ENCODE peak calls at places on chromosomes 11 and 22, in seven cellular contexts. E is HCT116, J is K562, R is SK-N-SH, Y is GM12878, T is H1, W is HepG2. N is an unnamed sample.

GRCh38 chr11:70883973-70884688 is 368.2 kb downstream of the SHANK2 start:
- DNase-seq in E (no peak), T (no peak), W (no peak), R (no peak), Y (no peak), J (no peak), N (no peak)

GRCh38 chr22:29041408-29041807 is 20.2 kb downstream of the C22orf31 start:
- DNase-seq in Y (no peak), E (no peak), J (no peak), T (no peak), R (no peak), W (no peak), N (no peak)

GRCh38 chr11:62712413-62712812 is 4.9 kb downstream of the GNG3 start:
- DNase-seq in J (no peak), Y (no peak), W (no peak), E (no peak), R (no peak), T (no peak), N (no peak)

GRCh38 chr11:13224324-13224723 is 53.3 kb upstream of the BMAL1 start:
- DNase-seq in W (no peak), R (no peak), J (no peak), Y (no peak), E (no peak), T (no peak), N (no peak)

GRCh38 chr22:47740109-47740805 is 977.8 kb downstream of the TBC1D22A start:
- DNase-seq in T (no peak), W (no peak), E (no peak), Y (no peak), R (no peak), J (no peak), N (no peak)

GRCh38 chr11:106763516-106763915 is 254.8 kb downstream of the GUCY1A2 start:
- DNase-seq in J (no peak), E (no peak), W (no peak), Y (no peak), R (no peak), T (no peak), N (no peak)

GRCh38 chr11:33933607-33934006 is 41.7 kb upstream of the LMO2 start:
- DNase-seq in E (no peak), J (no peak), W (no peak), T (no peak), Y (no peak), R (no peak), N (no peak)

GRCh38 chr11:6229911-6230310 is 4.5 kb downstream of the FHIP1B start:
- DNase-seq in R (no peak), E (no peak), W (peak), T (no peak), J (no peak), Y (no peak), N (no peak)

GRCh38 chr11:125872138-125872491 is 15.4 kb upstream of the HYLS1 start:
- DNase-seq in Y (no peak), E (no peak), W (no peak), T (no peak), J (no peak), R (no peak), N (no peak)

GRCh38 chr11:84969103-84969502 is 658.0 kb downstream of the DLG2 start:
- DNase-seq in T (no peak), W (no peak), J (no peak), E (no peak), Y (no peak), R (no peak), N (no peak)

GRCh38 chr11:117356126-117356761 is 28.6 kb downstream of the CEP164 start:
- DNase-seq in R (no peak), Y (no peak), E (no peak), T (no peak), W (no peak), J (no peak), N (peak)

GRCh38 chr11:132976115-132976514 is 556.2 kb downstream of the OPCML start:
- DNase-seq in Y (no peak), W (no peak), R (no peak), E (no peak), T (no peak), J (no peak), N (no peak)

GRCh38 chr11:61693897-61694840 is 14.0 kb downstream of the DAGLA start:
- DNase-seq in E (no peak), Y (no peak), R (no peak), W (peak), J (no peak), T (no peak), N (no peak)

GRCh38 chr11:75431533-75432525 is 1.2 kb downstream of the KLHL35 start:
- DNase-seq in R (peak), J (peak), T (no peak), E (no peak), W (no peak), Y (no peak), N (peak)

GRCh38 chr22:38097557-38098409 is 12.7 kb downstream of the BAIAP2L2 start:
- DNase-seq in W (no peak), J (peak), R (no peak), Y (no peak), E (peak), T (no peak), N (no peak)

GRCh38 chr11:122162095-122162494 is 46.1 kb upstream of the BLID start:
- DNase-seq in E (no peak), Y (no peak), T (no peak), W (no peak), R (no peak), J (no peak), N (no peak)

GRCh38 chr11:14645247-14645912 is 1.8 kb downstream of the PDE3B start:
- DNase-seq in R (peak), W (peak), Y (no peak), J (no peak), T (no peak), E (no peak), N (no peak)

GRCh38 chr11:87443707-87444106 is 406.0 kb downstream of the TMEM135 start:
- DNase-seq in W (no peak), R (no peak), T (no peak), J (no peak), Y (no peak), E (no peak), N (no peak)

GRCh38 chr11:7924526-7924925 is 6.5 kb downstream of the OR10A6 start:
- DNase-seq in E (no peak), Y (no peak), R (no peak), T (no peak), W (peak), J (no peak), N (no peak)

GRCh38 chr11:59957094-59957493 is 6.7 kb upstream of the OOSP4A start:
- DNase-seq in E (no peak), T (no peak), R (no peak), Y (no peak), W (no peak), J (peak), N (no peak)

GRCh38 chr11:15406952-15407351 is 292.2 kb downstream of the INSC start:
- DNase-seq in W (no peak), J (no peak), R (no peak), E (no peak), T (no peak), Y (no peak), N (no peak)

GRCh38 chr11:34899633-34900016 is 16.6 kb downstream of the APIP start:
- DNase-seq in E (no peak), T (no peak), R (no peak), W (no peak), Y (no peak), J (no peak), N (no peak)

GRCh38 chr11:32870676-32871075 is 21.9 kb upstream of the QSER1 start:
- DNase-seq in E (no peak), Y (no peak), R (peak), T (no peak), J (peak), W (no peak), N (peak)

GRCh38 chr11:15711311-15711710 is 596.6 kb downstream of the INSC start:
- DNase-seq in W (no peak), Y (no peak), E (no peak), R (no peak), T (peak), J (no peak), N (no peak)

GRCh38 chr11:76835928-76836612 is 24.6 kb upstream of the ACER3 start:
- DNase-seq in J (no peak), T (no peak), R (no peak), E (no peak), Y (no peak), W (no peak), N (no peak)

GRCh38 chr11:125329786-125330185 is 165.2 kb downstream of the PKNOX2 start:
- DNase-seq in J (no peak), T (no peak), Y (no peak), R (no peak), W (no peak), E (no peak), N (no peak)

GRCh38 chr11:34344410-34345011 is 13.3 kb downstream of the ABTB2 start:
- DNase-seq in W (no peak), Y (no peak), J (no peak), E (peak), T (no peak), R (no peak), N (no peak)

GRCh38 chr11:57438345-57439280 is 11.7 kb upstream of the SLC43A3 start:
- DNase-seq in E (no peak), Y (no peak), J (no peak), W (peak), T (no peak), R (no peak), N (no peak)

GRCh38 chr11:124897681-124898680 is at the start of gene ROBO4:
- DNase-seq in Y (no peak), W (peak), T (no peak), R (peak), J (no peak), E (peak), N (no peak)

GRCh38 chr22:42958937-42959336 is 56.0 kb downstream of the PACSIN2 start:
- DNase-seq in E (no peak), T (no peak), W (no peak), Y (no peak), R (no peak), J (no peak), N (no peak)

GRCh38 chr22:42961815-42962214 is 53.1 kb downstream of the PACSIN2 start:
- DNase-seq in E (no peak), W (no peak), R (no peak), J (no peak), T (no peak), Y (no peak), N (no peak)

GRCh38 chr22:42957958-42958357 is 57.0 kb downstream of the PACSIN2 start:
- DNase-seq in T (no peak), W (no peak), J (no peak), Y (no peak), R (no peak), E (no peak), N (no peak)

GRCh38 chr22:42959472-42960145 is 55.3 kb downstream of the PACSIN2 start:
- DNase-seq in J (peak), W (peak), T (no peak), R (peak), E (no peak), Y (no peak), N (no peak)

GRCh38 chr22:42960146-42960509 is 54.8 kb downstream of the PACSIN2 start:
- DNase-seq in R (no peak), W (peak), E (no peak), Y (no peak), J (no peak), T (no peak), N (no peak)
- TF ChIP-seq JUND in R (no peak), W (no peak), E (no peak), Y (no peak), J (no peak), T (no peak), N (no peak)

DNA sequence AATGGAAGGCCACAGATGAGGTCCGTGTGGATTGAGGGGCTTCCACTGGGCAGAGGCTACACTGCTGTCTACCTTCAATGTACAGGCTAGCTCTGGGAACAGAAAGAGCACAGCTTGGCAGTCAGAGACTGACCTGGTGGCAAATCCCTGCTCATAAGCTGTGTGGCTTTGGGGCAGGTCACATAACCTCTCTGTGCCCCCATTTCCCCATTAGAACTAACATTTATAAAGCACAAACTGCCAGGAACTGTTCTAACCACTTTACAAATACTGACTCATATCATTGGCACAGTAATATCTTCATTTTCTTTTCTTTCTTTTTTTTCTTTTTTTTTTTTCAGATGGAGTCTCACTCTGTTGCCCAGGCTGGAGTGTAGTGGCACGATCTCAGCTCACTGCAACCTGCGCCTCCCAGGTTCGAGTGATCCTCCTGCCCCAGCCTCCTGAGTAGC is 3.1 kb downstream of the FOSL1 start:
- DNase-seq in T (no peak), J (no peak), W (no peak), R (no peak), E (no peak), Y (no peak), N (no peak)
- TF ChIP-seq JUND in T (no peak), J (no peak), W (no peak), R (no peak), E (no peak), Y (no peak), N (no peak)

GRCh38 chr22:49303061-49303735 is 524.5 kb downstream of the BRD1 start:
- DNase-seq in Y (no peak), W (no peak), E (no peak), J (no peak), R (no peak), T (no peak), N (no peak)
- TF ChIP-seq JUND in Y (no peak), W (no peak), E (no peak), J (no peak), R (no peak), T (no peak), N (no peak)

DNA sequence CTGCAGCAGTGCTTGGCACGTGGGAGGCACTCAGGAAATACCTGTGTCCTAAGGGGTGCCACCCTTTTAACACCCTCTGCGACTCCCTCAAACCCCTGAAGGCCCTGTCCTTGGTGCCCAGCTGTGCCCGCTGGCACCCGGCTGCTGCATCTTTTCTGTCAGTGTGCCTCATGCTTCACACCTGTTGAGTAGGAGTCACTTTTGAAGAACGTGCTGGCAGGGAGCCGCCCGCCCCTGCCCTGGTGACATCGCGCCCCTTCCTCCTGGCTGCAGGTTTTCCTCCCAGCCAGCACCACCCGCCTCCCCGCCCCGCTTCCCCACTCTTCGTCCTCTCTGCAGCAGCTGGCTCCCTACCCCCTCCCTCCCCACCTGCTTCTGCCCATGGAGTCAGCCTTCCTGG is 17.8 kb downstream of the FRMD8 start:
- DNase-seq in W (no peak), J (no peak), T (no peak), E (no peak), R (no peak), Y (no peak), N (no peak)
- TF ChIP-seq JUND in W (no peak), J (no peak), T (no peak), E (no peak), R (no peak), Y (no peak), N (no peak)

GRCh38 chr11:2347449-2347848 is 29.7 kb upstream of the CD81 start:
- DNase-seq in R (no peak), W (peak), T (no peak), E (no peak), J (no peak), Y (no peak), N (no peak)

GRCh38 chr11:2346014-2346413 is 31.1 kb upstream of the CD81 start:
- DNase-seq in J (no peak), T (no peak), W (no peak), Y (no peak), R (no peak), E (no peak), N (no peak)

GRCh38 chr11:2351701-2352100 is 25.4 kb upstream of the CD81 start:
- DNase-seq in E (no peak), T (no peak), W (no peak), R (no peak), J (no peak), Y (no peak), N (no peak)

GRCh38 chr11:2346586-2347335 is 30.3 kb upstream of the CD81 start:
- DNase-seq in T (no peak), W (no peak), E (no peak), J (no peak), Y (no peak), R (no peak), N (no peak)

DNA sequence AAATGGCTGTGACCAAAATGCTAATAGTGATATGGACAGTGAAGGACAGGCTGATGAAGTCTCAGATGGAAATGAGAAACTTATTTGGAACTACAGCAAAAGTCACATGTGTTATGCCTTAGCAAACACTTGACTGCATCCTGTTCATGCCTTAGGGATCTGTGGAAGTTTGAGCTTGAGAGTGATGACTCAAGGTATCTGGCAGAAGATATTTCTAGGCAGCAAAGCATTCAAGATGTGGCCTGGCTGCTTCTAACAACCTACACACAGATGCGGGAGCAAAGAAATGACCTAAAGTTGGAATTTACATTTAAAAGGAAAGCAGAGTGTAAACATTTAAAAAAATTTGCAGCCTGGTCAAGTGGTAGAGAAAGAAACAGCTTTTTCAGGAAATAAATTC is 28.1 kb upstream of the CD81 start:
- DNase-seq in Y (no peak), J (no peak), E (no peak), W (no peak), T (no peak), R (no peak), N (no peak)
- TF ChIP-seq JUND in Y (no peak), J (no peak), E (no peak), W (no peak), T (no peak), R (no peak), N (no peak)

DNA sequence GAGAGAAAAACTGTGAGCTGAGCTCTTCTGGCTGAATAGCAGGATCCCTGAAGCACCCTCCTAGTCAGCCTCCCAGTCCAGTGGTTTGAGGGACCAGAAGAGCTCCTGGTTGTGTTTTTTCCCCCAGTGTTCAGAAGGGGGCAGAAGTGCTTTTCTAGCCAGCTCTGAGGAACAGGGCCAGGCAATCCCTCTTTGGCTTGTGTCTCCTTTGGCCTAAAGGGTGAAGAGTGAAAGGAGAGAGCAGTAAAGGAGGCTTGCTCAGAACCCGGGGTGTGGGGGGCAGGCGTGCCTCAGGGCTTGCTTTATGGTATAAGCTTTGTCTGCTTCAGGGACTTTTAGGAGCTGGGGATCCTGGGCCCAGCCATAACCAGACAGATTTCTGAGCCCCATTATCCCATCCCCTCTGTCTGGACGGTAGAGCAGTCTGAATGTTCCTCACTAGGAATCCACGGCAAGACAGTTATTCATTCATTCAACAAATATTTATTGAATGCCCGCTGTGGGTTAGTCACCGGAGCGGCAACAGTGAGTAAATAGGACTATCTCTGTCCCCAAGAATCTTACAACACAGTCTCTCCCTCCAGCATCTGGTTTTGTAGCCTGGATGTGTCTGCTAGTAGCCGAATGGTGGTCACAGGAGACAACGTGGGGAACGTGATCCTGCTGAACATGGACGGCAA is 14.5 kb downstream of the ACP2 start:
- DNase-seq in T (no peak), R (peak), E (no peak), J (peak), Y (no peak), W (peak), N (peak)
- TF ChIP-seq JUND in T (no peak), R (no peak), E (no peak), J (no peak), Y (no peak), W (no peak), N (no peak)

GRCh38 chr22:30266445-30267381 is at the start of gene OSM:
- DNase-seq in J (no peak), E (no peak), W (no peak), R (no peak), T (no peak), Y (no peak), N (no peak)
- TF ChIP-seq JUND in J (no peak), E (no peak), W (no peak), R (no peak), T (no peak), Y (no peak), N (no peak)

GRCh38 chr11:115886111-115886733 is 382.0 kb upstream of the CADM1 start:
- DNase-seq in Y (no peak), R (no peak), J (no peak), E (no peak), T (no peak), W (no peak), N (no peak)
- TF ChIP-seq JUND in Y (no peak), R (no peak), J (no peak), E (no peak), T (no peak), W (no peak), N (no peak)

GRCh38 chr11:2708757-2709281 is 9.0 kb upstream of the KCNQ1OT1 start:
- DNase-seq in W (no peak), J (no peak), R (peak), T (no peak), E (no peak), Y (no peak), N (no peak)

GRCh38 chr11:2709429-2709828 is 9.6 kb upstream of the KCNQ1OT1 start:
- DNase-seq in R (no peak), W (no peak), T (no peak), Y (no peak), J (no peak), E (no peak), N (no peak)

GRCh38 chr11:2706321-2706720 is 6.5 kb upstream of the KCNQ1OT1 start:
- DNase-seq in W (no peak), E (no peak), Y (no peak), T (no peak), R (no peak), J (no peak), N (no peak)

GRCh38 chr11:2708151-2708581 is 8.4 kb upstream of the KCNQ1OT1 start:
- DNase-seq in Y (no peak), W (no peak), R (no peak), J (no peak), E (no peak), T (no peak), N (no peak)

GRCh38 chr11:2707736-2708135 is 7.9 kb upstream of the KCNQ1OT1 start:
- DNase-seq in Y (no peak), J (no peak), W (no peak), R (no peak), E (no peak), T (no peak), N (no peak)
- TF ChIP-seq JUND in Y (no peak), J (no peak), W (no peak), R (no peak), E (no peak), T (no peak), N (no peak)

GRCh38 chr11:63911440-63911839 is 5.5 kb downstream of the RCOR2 start:
- DNase-seq in W (no peak), R (no peak), J (no peak), T (no peak), Y (no peak), E (no peak), N (no peak)
- TF ChIP-seq JUND in W (no peak), R (no peak), J (no peak), T (no peak), Y (no peak), E (no peak), N (no peak)

N was measured in T47D.